ENCODE peak calls at places on chromosomes 6 and 20, in eight cellular contexts. Y is endodermal cell, D is ovary, A is stomach, V is pancreas, J is heart left ventricle, E is psoas muscle, F is tibial nerve. B is an unnamed sample.
A peak's percentile ranks its signal among the peaks of the same experiment; 100 is the strongest.

GRCh38 chr6:4522453-4522852 is 253.8 kb upstream of the CDYL start:
- DNase-seq in Y (no peak), D (no peak), A (no peak), V (no peak), J (no peak), E (no peak), F (no peak), B (no peak)

GRCh38 chr6:71194730-71195129 is 93.9 kb upstream of the OGFRL1 start:
- DNase-seq in Y (no peak), D (no peak), A (no peak), V (no peak), J (no peak), E (no peak), F (no peak), B (no peak)

GRCh38 chr6:108194503-108194902 is 28.7 kb downstream of the NR2E1 start:
- DNase-seq in Y (no peak), D (no peak), A (no peak), V (no peak), J (no peak), E (no peak), F (no peak), B (no peak)

GRCh38 chr6:47165918-47166317 is 123.8 kb upstream of the ADGRF1 start:
- DNase-seq in Y (no peak), D (no peak), A (no peak), V (no peak), J (no peak), E (no peak), F (no peak), B (peak; percentile 0)

GRCh38 chr6:88963139-88964090 is at the start of gene RNGTT:
- DNase-seq in Y (peak; percentile 99), D (peak; percentile 99), A (peak; percentile 99), V (peak; percentile 99), J (peak; percentile 99), E (peak; percentile 99), F (peak; percentile 97), B (peak; percentile 99)

GRCh38 chr6:94636780-94637385 is 940.5 kb upstream of the MANEA start:
- DNase-seq in Y (peak; percentile 68), D (no peak), A (no peak), V (no peak), J (no peak), E (no peak), F (no peak), B (no peak)

GRCh38 chr6:158008894-158009891 is 27.5 kb downstream of the SYNJ2 start:
- DNase-seq in Y (no peak), D (peak; percentile 58), A (no peak), V (no peak), J (peak; percentile 74), E (peak; percentile 81), F (peak; percentile 47), B (no peak)

GRCh38 chr6:7154341-7155139 is 46.8 kb downstream of the RREB1 start:
- DNase-seq in Y (no peak), D (no peak), A (no peak), V (no peak), J (no peak), E (no peak), F (no peak), B (no peak)

GRCh38 chr6:137647762-137648412 is 153.7 kb upstream of the OLIG3 start:
- DNase-seq in Y (no peak), D (no peak), A (no peak), V (no peak), J (no peak), E (no peak), F (no peak), B (no peak)

GRCh38 chr6:93663111-93663510 is 243.8 kb upstream of the EPHA7 start:
- DNase-seq in Y (no peak), D (no peak), A (no peak), V (no peak), J (no peak), E (no peak), F (no peak), B (no peak)

GRCh38 chr6:17156966-17157365 is 55.1 kb downstream of the STMND1 start:
- DNase-seq in Y (no peak), D (no peak), A (no peak), V (no peak), J (no peak), E (no peak), F (no peak), B (no peak)

GRCh38 chr6:498795-499231 is 107.3 kb downstream of the IRF4 start:
- DNase-seq in Y (no peak), D (no peak), A (no peak), V (no peak), J (no peak), E (no peak), F (no peak), B (peak; percentile 60)

GRCh38 chr6:10384719-10385511 is 30.0 kb downstream of the TFAP2A start:
- DNase-seq in Y (no peak), D (no peak), A (no peak), V (no peak), J (no peak), E (no peak), F (no peak), B (no peak)

GRCh38 chr20:40687384-40688128 is 1.5 kb downstream of the MAFB start:
- DNase-seq in Y (peak; percentile 87), D (peak; percentile 48), A (peak; percentile 48), V (peak; percentile 73), J (peak; percentile 73), E (peak; percentile 84), F (no peak), B (no peak)

GRCh38 chr20:63538204-63539091 is 1.3 kb upstream of the PTK6 start:
- DNase-seq in Y (no peak), D (no peak), A (peak; percentile 96), V (peak; percentile 88), J (peak; percentile 53), E (no peak), F (no peak), B (no peak)

GRCh38 chr6:113854531-113855499 is 2.3 kb upstream of the MARCKS start:
- DNase-seq in Y (peak; percentile 92), D (peak; percentile 84), A (peak; percentile 67), V (peak; percentile 70), J (peak; percentile 85), E (peak; percentile 83), F (peak; percentile 48), B (no peak)

GRCh38 chr20:61295726-61296628 is 43.9 kb downstream of the CDH4 start:
- DNase-seq in Y (peak; percentile 57), D (no peak), A (no peak), V (no peak), J (no peak), E (no peak), F (no peak), B (no peak)

GRCh38 chr6:22747576-22747975 is 178.2 kb downstream of the HDGFL1 start:
- DNase-seq in Y (no peak), D (no peak), A (no peak), V (no peak), J (no peak), E (no peak), F (no peak), B (no peak)

GRCh38 chr6:21820442-21820841 is 226.9 kb downstream of the SOX4 start:
- DNase-seq in Y (no peak), D (no peak), A (no peak), V (no peak), J (no peak), E (no peak), F (no peak), B (no peak)

GRCh38 chr6:108587258-108588059 is 26.7 kb downstream of the FOXO3 start:
- DNase-seq in Y (no peak), D (peak; percentile 49), A (no peak), V (no peak), J (no peak), E (no peak), F (no peak), B (no peak)

GRCh38 chr6:158630944-158631616 is 13.5 kb downstream of the DYNLT1 start:
- DNase-seq in Y (peak; percentile 39), D (peak; percentile 50), A (peak; percentile 81), V (no peak), J (peak; percentile 79), E (peak; percentile 66), F (peak; percentile 47), B (no peak)

GRCh38 chr6:110190726-110191125 is 10.5 kb downstream of the CDC40 start:
- DNase-seq in Y (peak; percentile 70), D (no peak), A (no peak), V (no peak), J (no peak), E (no peak), F (no peak), B (no peak)
- H3K4me1 ChIP-seq in Y (peaks cover 21% of the 10 kb centered on the region), D (peaks cover 3% of the 10 kb centered on the region), A (no peaks in the 10 kb centered on the region), V (no peaks in the 10 kb centered on the region), J (peaks cover 11% of the 10 kb centered on the region), E (peaks cover 6% of the 10 kb centered on the region), F (peaks cover 7% of the 10 kb centered on the region), B (peaks cover 24% of the 10 kb centered on the region)

DNA sequence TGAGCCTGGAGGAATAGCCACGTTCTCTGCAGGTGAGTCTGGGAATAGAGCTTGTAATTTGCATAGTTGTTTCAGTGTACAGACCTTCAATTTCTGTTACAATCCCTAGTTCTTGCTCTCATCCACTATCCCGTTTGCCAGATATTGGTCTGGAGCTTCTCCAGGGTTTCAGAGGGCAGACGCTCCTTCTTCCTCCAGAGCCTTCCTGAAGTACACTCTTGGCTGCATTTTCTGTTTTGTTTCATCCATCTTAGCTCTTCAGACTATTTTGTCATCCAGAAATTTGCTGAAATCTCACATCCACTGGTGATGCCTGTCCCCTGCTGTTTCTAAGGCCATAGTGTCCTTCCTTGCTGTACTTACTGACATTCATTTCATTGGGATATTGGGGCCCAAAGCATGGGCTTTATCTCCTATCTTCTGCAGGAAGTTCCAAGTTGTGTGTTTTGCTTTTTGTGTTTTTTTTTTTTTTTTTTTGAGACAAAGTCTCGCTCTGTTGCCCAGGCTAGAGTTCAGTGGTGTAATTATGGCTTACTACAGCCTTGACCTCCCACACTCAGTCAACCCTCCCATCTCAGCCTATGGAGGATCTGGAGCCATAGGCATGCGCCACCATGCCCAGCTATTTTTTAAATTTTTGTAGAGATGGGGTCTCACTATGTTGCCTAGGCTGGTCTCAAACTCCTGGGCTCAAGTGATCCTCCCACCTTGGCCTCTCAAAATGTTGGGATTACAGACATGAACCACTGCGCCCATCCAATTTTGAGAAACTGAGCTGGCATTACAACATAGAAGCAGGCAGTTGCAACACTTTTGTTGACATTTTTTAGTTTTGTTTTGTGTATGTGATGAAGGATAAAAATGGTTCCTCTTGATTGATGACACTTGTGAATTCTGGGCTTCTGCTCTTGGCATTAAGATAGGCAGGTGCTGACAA is 18.8 kb downstream of the CDS2 start:
- DNase-seq in Y (no peak), D (no peak), A (no peak), V (no peak), J (no peak), E (no peak), F (no peak), B (no peak)
- H3K4me1 ChIP-seq in Y (no peaks in the 10 kb centered on the region), D (peaks cover 24% of the 10 kb centered on the region), A (peaks cover 42% of the 10 kb centered on the region), V (peaks cover 7% of the 10 kb centered on the region), J (peaks cover 99% of the 10 kb centered on the region), E (peaks cover 82% of the 10 kb centered on the region), F (peaks cover 44% of the 10 kb centered on the region), B (peaks cover 17% of the 10 kb centered on the region)

GRCh38 chr6:106383573-106383972 is 23.1 kb downstream of the CRYBG1 start:
- DNase-seq in Y (no peak), D (no peak), A (no peak), V (no peak), J (no peak), E (no peak), F (no peak), B (no peak)
- H3K4me1 ChIP-seq in Y (no peaks in the 10 kb centered on the region), D (no peaks in the 10 kb centered on the region), A (no peaks in the 10 kb centered on the region), V (no peaks in the 10 kb centered on the region), J (no peaks in the 10 kb centered on the region), E (no peaks in the 10 kb centered on the region), F (no peaks in the 10 kb centered on the region), B (no peaks in the 10 kb centered on the region)

DNA sequence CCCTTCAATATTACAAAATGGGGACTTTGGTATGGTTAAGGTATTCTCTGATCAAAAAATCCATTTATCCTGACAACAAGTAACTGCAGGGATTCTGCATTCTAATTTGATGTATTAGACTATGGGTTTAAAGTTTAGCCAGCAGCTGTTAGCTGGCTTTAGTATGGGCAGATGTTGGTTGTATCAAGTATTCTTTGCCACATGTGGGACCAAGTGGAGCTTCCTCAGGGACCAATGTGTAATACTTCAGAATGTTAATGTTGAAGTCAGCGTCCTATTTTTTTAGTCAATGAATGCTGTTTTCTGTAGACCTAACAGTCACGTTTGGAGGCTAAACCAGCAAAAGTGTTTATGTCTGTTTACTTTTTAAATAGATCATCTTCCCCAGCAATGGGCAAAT is 41.4 kb downstream of the MOXD1 start:
- DNase-seq in Y (no peak), D (no peak), A (no peak), V (no peak), J (no peak), E (no peak), F (no peak), B (no peak)
- H3K4me1 ChIP-seq in Y (no peaks in the 10 kb centered on the region), D (no peaks in the 10 kb centered on the region), A (no peaks in the 10 kb centered on the region), V (no peaks in the 10 kb centered on the region), J (no peaks in the 10 kb centered on the region), E (no peaks in the 10 kb centered on the region), F (no peaks in the 10 kb centered on the region), B (peaks cover 2% of the 10 kb centered on the region)

B was measured in CD8-positive, alpha-beta memory T cell.